ENCODE peak calls at places on chromosomes 3 and 15, in four cellular contexts. P is adrenal gland; C is activated naive CD8-positive, alpha-beta T cell treated with anti-CD3 and anti-CD28 coated beads, Interleukin-2, amount 50 U/mL, for 24 hours; E is SIG-M5. V is an unnamed sample.

GRCh38 chr3:33481018-33481621 is 40.9 kb upstream of the UBP1 start:
- DNase-seq in P (no peak), E (no peak), C (no peak), V (no peak)

GRCh38 chr3:147945968-147946519 is 536.9 kb downstream of the ZIC1 start:
- DNase-seq in P (peak), E (no peak), C (no peak), V (peak)

GRCh38 chr3:157174616-157175498 is 14.9 kb upstream of the CCNL1 start:
- DNase-seq in P (peak), C (peak), E (peak), V (peak)

GRCh38 chr3:122794483-122794778 is 438 bp upstream of the SLC49A4 start:
- DNase-seq in E (no peak), P (no peak), C (no peak), V (no peak)

GRCh38 chr3:52872245-52872644 is 25.1 kb downstream of the STIMATE start:
- DNase-seq in P (no peak), E (no peak), C (no peak), V (no peak)

GRCh38 chr15:69412701-69413100 is 1.4 kb upstream of the KIF23 start:
- DNase-seq in C (no peak), E (no peak), P (no peak), V (no peak)

GRCh38 chr15:100484419-100484818 is 44.3 kb downstream of the CERS3 start:
- DNase-seq in P (no peak), E (no peak), C (no peak), V (no peak)

GRCh38 chr3:31011383-31011782 is 116.9 kb upstream of the GADL1 start:
- DNase-seq in E (no peak), C (no peak), P (no peak), V (no peak)

GRCh38 chr3:188227442-188227841 is 73.5 kb downstream of the LPP start:
- DNase-seq in P (no peak), E (no peak), C (no peak), V (no peak)

GRCh38 chr3:104396974-104397669 is 969.6 kb upstream of the ALCAM start:
- DNase-seq in C (no peak), P (no peak), E (no peak), V (no peak)

GRCh38 chr3:98730338-98730737 is 32.8 kb upstream of the ST3GAL6 start:
- DNase-seq in C (peak), P (no peak), E (peak), V (no peak)

GRCh38 chr3:129023909-129024308 is 22.8 kb downstream of the EFCC1 start:
- DNase-seq in E (no peak), C (no peak), P (no peak), V (no peak)

GRCh38 chr3:52384009-52384761 is 60.7 kb downstream of the SEMA3G start:
- DNase-seq in P (no peak), C (no peak), E (no peak), V (no peak)

GRCh38 chr3:31962801-31963205 is 18.3 kb downstream of the OSBPL10 start:
- DNase-seq in P (no peak), E (no peak), C (no peak), V (no peak)

GRCh38 chr3:79598594-79598993 is 169.2 kb downstream of the ROBO1 start:
- DNase-seq in P (peak), E (no peak), C (no peak), V (no peak)

V was measured in posterior vena cava.